ENCODE peak calls at places on chromosomes 16 and 17, in eight cellular contexts. One of them, this sample, is unnamed.
A peak's percentile ranks its signal among the peaks of the same experiment; 100 is the strongest.

GRCh38 chr17:81148986-81149533 is 16.2 kb upstream of the PVALEF start:
- DNase-seq in PC-3: no peak
- DNase-seq in neural progenitor cell: no peak
- DNase-seq in GM23248: no peak
- DNase-seq in colonic mucosa: no peak
- DNase-seq in IMR-90: no peak
- DNase-seq in esophagus squamous epithelium: no peak
- DNase-seq in transverse colon: no peak
- DNase-seq in this sample: no peak

GRCh38 chr17:79785900-79786810 is 8.2 kb downstream of the CBX2 start:
- DNase-seq in PC-3: no peak
- DNase-seq in neural progenitor cell: no peak
- DNase-seq in GM23248: no peak
- DNase-seq in colonic mucosa: no peak
- DNase-seq in IMR-90: no peak
- DNase-seq in esophagus squamous epithelium: no peak
- DNase-seq in transverse colon: no peak
- DNase-seq in this sample: no peak

GRCh38 chr16:20253825-20254224 is 73.5 kb downstream of the GP2 start:
- DNase-seq in PC-3: no peak
- DNase-seq in neural progenitor cell: no peak
- DNase-seq in GM23248: no peak
- DNase-seq in colonic mucosa: no peak
- DNase-seq in IMR-90: no peak
- DNase-seq in esophagus squamous epithelium: no peak
- DNase-seq in transverse colon: no peak
- DNase-seq in this sample: no peak

GRCh38 chr16:5905935-5906334 is 808.3 kb upstream of the EEF2KMT start:
- DNase-seq in PC-3: no peak
- DNase-seq in neural progenitor cell: no peak
- DNase-seq in GM23248: no peak
- DNase-seq in colonic mucosa: no peak
- DNase-seq in IMR-90: no peak
- DNase-seq in esophagus squamous epithelium: no peak
- DNase-seq in transverse colon: no peak
- DNase-seq in this sample: no peak

GRCh38 chr17:20908373-20909273 is 134.2 kb downstream of the USP22 start:
- DNase-seq in PC-3: peak; percentile 89
- DNase-seq in neural progenitor cell: peak; percentile 95
- DNase-seq in GM23248: peak; percentile 87
- DNase-seq in colonic mucosa: peak; percentile 92
- DNase-seq in IMR-90: peak; percentile 53
- DNase-seq in esophagus squamous epithelium: peak; percentile 24
- DNase-seq in transverse colon: peak; percentile 88
- DNase-seq in this sample: no peak

GRCh38 chr16:31363721-31364120 is 8.7 kb downstream of the ITGAX start:
- DNase-seq in PC-3: no peak
- DNase-seq in neural progenitor cell: no peak
- DNase-seq in GM23248: no peak
- DNase-seq in colonic mucosa: no peak
- DNase-seq in IMR-90: no peak
- DNase-seq in esophagus squamous epithelium: no peak
- DNase-seq in transverse colon: no peak
- DNase-seq in this sample: no peak

GRCh38 chr16:31351937-31352315 is 3.0 kb upstream of the ITGAX start:
- DNase-seq in PC-3: no peak
- DNase-seq in neural progenitor cell: no peak
- DNase-seq in GM23248: peak; percentile 32
- DNase-seq in colonic mucosa: no peak
- DNase-seq in IMR-90: no peak
- DNase-seq in esophagus squamous epithelium: no peak
- DNase-seq in transverse colon: no peak
- DNase-seq in this sample: no peak

GRCh38 chr16:4214215-4214621 is 27.7 kb downstream of the SRL start:
- DNase-seq in PC-3: peak; percentile 72
- DNase-seq in neural progenitor cell: no peak
- DNase-seq in GM23248: peak; percentile 93
- DNase-seq in colonic mucosa: no peak
- DNase-seq in IMR-90: peak; percentile 96
- DNase-seq in esophagus squamous epithelium: no peak
- DNase-seq in transverse colon: peak; percentile 15
- DNase-seq in this sample: no peak

GRCh38 chr17:1529863-1530262 is 13.5 kb upstream of the INPP5K start:
- DNase-seq in PC-3: no peak
- DNase-seq in neural progenitor cell: no peak
- DNase-seq in GM23248: no peak
- DNase-seq in colonic mucosa: no peak
- DNase-seq in IMR-90: no peak
- DNase-seq in esophagus squamous epithelium: no peak
- DNase-seq in transverse colon: no peak
- DNase-seq in this sample: no peak

GRCh38 chr17:42288985-42289862 is 926 bp downstream of the STAT5A start:
- DNase-seq in PC-3: no peak
- DNase-seq in neural progenitor cell: no peak
- DNase-seq in GM23248: no peak
- DNase-seq in colonic mucosa: peak; percentile 66
- DNase-seq in IMR-90: no peak
- DNase-seq in esophagus squamous epithelium: no peak
- DNase-seq in transverse colon: peak; percentile 68
- DNase-seq in this sample: no peak

GRCh38 chr17:72182256-72182890 is 61.6 kb downstream of the SOX9 start:
- DNase-seq in PC-3: peak; percentile 16
- DNase-seq in neural progenitor cell: no peak
- DNase-seq in GM23248: no peak
- DNase-seq in colonic mucosa: peak; percentile 30
- DNase-seq in IMR-90: no peak
- DNase-seq in esophagus squamous epithelium: no peak
- DNase-seq in transverse colon: peak; percentile 20
- DNase-seq in this sample: no peak

GRCh38 chr16:19748389-19749110 is 30.5 kb downstream of the IQCK start:
- DNase-seq in PC-3: peak; percentile 14
- DNase-seq in neural progenitor cell: no peak
- DNase-seq in GM23248: peak; percentile 7
- DNase-seq in colonic mucosa: no peak
- DNase-seq in IMR-90: no peak
- DNase-seq in esophagus squamous epithelium: no peak
- DNase-seq in transverse colon: no peak
- DNase-seq in this sample: peak; percentile 26

GRCh38 chr17:82370471-82371332 is 863 bp upstream of the UTS2R start:
- DNase-seq in PC-3: peak; percentile 8
- DNase-seq in neural progenitor cell: no peak
- DNase-seq in GM23248: peak; percentile 46
- DNase-seq in colonic mucosa: no peak
- DNase-seq in IMR-90: no peak
- DNase-seq in esophagus squamous epithelium: no peak
- DNase-seq in transverse colon: peak; percentile 52
- DNase-seq in this sample: peak; percentile 68

GRCh38 chr17:29166507-29166887 is 13.7 kb downstream of the MYO18A start:
- DNase-seq in PC-3: no peak
- DNase-seq in neural progenitor cell: no peak
- DNase-seq in GM23248: no peak
- DNase-seq in colonic mucosa: no peak
- DNase-seq in IMR-90: no peak
- DNase-seq in esophagus squamous epithelium: no peak
- DNase-seq in transverse colon: no peak
- DNase-seq in this sample: no peak

GRCh38 chr17:57995076-57995956 is 7.3 kb upstream of the VEZF1 start:
- DNase-seq in PC-3: peak; percentile 87
- DNase-seq in neural progenitor cell: peak; percentile 82
- DNase-seq in GM23248: peak; percentile 90
- DNase-seq in colonic mucosa: peak; percentile 65
- DNase-seq in IMR-90: peak; percentile 81
- DNase-seq in esophagus squamous epithelium: no peak
- DNase-seq in transverse colon: peak; percentile 66
- DNase-seq in this sample: peak; percentile 87

GRCh38 chr16:30368122-30368791 is 2.0 kb downstream of the TBC1D10B start:
- DNase-seq in PC-3: peak; percentile 51
- DNase-seq in neural progenitor cell: no peak
- DNase-seq in GM23248: peak; percentile 87
- DNase-seq in colonic mucosa: no peak
- DNase-seq in IMR-90: peak; percentile 59
- DNase-seq in esophagus squamous epithelium: no peak
- DNase-seq in transverse colon: no peak
- DNase-seq in this sample: no peak

GRCh38 chr16:75494696-75495601 is at the start of gene CHST6:
- DNase-seq in PC-3: no peak
- DNase-seq in neural progenitor cell: peak; percentile 84
- DNase-seq in GM23248: peak; percentile 54
- DNase-seq in colonic mucosa: peak; percentile 43
- DNase-seq in IMR-90: no peak
- DNase-seq in esophagus squamous epithelium: no peak
- DNase-seq in transverse colon: peak; percentile 31
- DNase-seq in this sample: no peak

DNA sequence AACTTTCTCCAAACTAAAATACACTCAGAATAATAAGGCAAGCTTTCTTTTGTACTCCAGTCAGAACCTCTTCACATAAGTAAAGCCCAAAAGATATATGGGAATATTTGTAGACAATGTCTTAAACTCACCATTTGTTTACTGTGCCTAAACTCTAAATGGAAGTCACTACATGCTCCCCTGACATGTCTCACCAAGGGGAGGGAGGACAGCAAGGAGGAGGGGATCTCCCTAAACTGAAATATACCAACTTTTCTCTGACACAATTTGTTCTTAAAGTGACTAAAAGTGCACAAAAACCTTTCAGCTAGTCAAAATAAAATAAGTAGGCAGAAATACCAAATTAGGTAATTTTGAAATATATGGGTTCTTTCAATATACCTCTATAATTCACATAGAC is 38.5 kb downstream of the GRB7 start:
- DNase-seq in PC-3: no peak
- DNase-seq in neural progenitor cell: no peak
- DNase-seq in GM23248: no peak
- DNase-seq in colonic mucosa: no peak
- DNase-seq in IMR-90: no peak
- DNase-seq in esophagus squamous epithelium: no peak
- DNase-seq in transverse colon: no peak
- DNase-seq in this sample: no peak
- H3K4me1 ChIP-seq in PC-3: no peaks in the 10 kb centered on the region
- H3K4me1 ChIP-seq in neural progenitor cell: peaks cover 4% of the 10 kb centered on the region
- H3K4me1 ChIP-seq in GM23248: no peaks in the 10 kb centered on the region
- H3K4me1 ChIP-seq in colonic mucosa: no peaks in the 10 kb centered on the region
- H3K4me1 ChIP-seq in IMR-90: no peaks in the 10 kb centered on the region
- H3K4me1 ChIP-seq in esophagus squamous epithelium: no peaks in the 10 kb centered on the region
- H3K4me1 ChIP-seq in transverse colon: no peaks in the 10 kb centered on the region
- H3K4me1 ChIP-seq in this sample: no peaks in the 10 kb centered on the region

DNA sequence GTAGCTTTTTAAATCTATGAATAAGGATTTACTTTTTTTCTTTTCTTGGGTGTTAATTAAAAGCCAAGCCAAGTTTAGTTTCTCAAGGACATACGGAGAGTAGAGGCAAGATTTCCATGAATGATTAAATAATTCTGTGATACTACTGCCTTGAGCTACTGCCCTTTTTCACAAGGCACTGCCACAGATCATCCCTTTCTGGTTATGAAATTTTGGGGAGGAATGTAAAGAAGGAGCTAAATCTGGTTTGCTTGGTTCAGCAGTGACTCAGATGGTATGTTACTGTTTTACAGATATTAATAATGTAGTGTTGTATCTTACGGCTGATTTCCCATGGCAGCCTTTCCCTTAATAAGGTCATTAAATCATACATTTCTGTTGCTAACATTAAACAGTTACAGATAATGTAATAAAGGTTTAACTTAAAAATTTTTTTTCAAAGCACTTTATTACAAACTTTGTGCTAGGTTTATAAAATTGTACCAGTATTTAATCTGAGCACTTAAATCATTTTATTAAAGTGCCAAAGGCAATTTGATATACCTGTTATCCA is 2.6 kb downstream of the WSB1 start:
- DNase-seq in PC-3: peak; percentile 66
- DNase-seq in neural progenitor cell: no peak
- DNase-seq in GM23248: peak; percentile 90
- DNase-seq in colonic mucosa: no peak
- DNase-seq in IMR-90: peak; percentile 85
- DNase-seq in esophagus squamous epithelium: no peak
- DNase-seq in transverse colon: no peak
- DNase-seq in this sample: no peak
- H3K27ac ChIP-seq in PC-3: no peak overlapping the region
- H3K27ac ChIP-seq in neural progenitor cell: no peak overlapping the region
- H3K27ac ChIP-seq in GM23248: peak overlapping the region; percentile 96
- H3K27ac ChIP-seq in colonic mucosa: peak overlapping the region; percentile 99
- H3K27ac ChIP-seq in IMR-90: peak overlapping the region; percentile 20
- H3K27ac ChIP-seq in esophagus squamous epithelium: peak overlapping the region; percentile 98
- H3K27ac ChIP-seq in transverse colon: peak overlapping the region; percentile 99
- H3K27ac ChIP-seq in this sample: peak overlapping the region; percentile 6

DNA sequence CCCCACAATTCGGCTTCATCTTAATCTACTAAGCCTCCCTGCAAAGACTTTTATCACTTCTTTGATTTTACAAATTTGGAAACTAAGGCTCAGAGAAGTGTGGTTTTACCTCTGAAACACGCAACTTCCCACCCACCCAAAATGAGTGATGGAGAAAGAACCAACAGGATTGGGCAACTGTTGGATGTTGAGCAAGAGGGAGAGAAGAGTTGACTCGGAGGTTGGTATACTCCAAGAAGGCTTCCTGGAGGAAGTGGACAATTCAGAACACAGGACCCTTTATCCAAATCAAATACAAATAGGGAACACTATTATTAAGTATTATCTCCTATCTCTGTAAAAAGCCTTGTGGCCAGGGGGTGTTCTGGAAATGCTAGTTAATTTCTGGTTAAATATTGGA is 323.0 kb downstream of the C16orf95 start:
- DNase-seq in PC-3: no peak
- DNase-seq in neural progenitor cell: no peak
- DNase-seq in GM23248: no peak
- DNase-seq in colonic mucosa: no peak
- DNase-seq in IMR-90: no peak
- DNase-seq in esophagus squamous epithelium: no peak
- DNase-seq in transverse colon: no peak
- DNase-seq in this sample: no peak
- H3K9me3 ChIP-seq in PC-3: no peaks in the 10 kb centered on the region
- H3K9me3 ChIP-seq in neural progenitor cell: no peaks in the 10 kb centered on the region
- H3K9me3 ChIP-seq in GM23248: no peaks in the 10 kb centered on the region
- H3K9me3 ChIP-seq in colonic mucosa: no peaks in the 10 kb centered on the region
- H3K9me3 ChIP-seq in IMR-90: no peaks in the 10 kb centered on the region
- H3K9me3 ChIP-seq in esophagus squamous epithelium: no peaks in the 10 kb centered on the region
- H3K9me3 ChIP-seq in transverse colon: no peaks in the 10 kb centered on the region
- H3K9me3 ChIP-seq in this sample: no peaks in the 10 kb centered on the region

GRCh38 chr16:89326721-89327120 is 109.2 kb downstream of the ZNF778 start:
- DNase-seq in PC-3: no peak
- DNase-seq in neural progenitor cell: no peak
- DNase-seq in GM23248: no peak
- DNase-seq in colonic mucosa: no peak
- DNase-seq in IMR-90: no peak
- DNase-seq in esophagus squamous epithelium: no peak
- DNase-seq in transverse colon: no peak
- DNase-seq in this sample: no peak

GRCh38 chr16:89323120-89323960 is 105.8 kb downstream of the ZNF778 start:
- DNase-seq in PC-3: no peak
- DNase-seq in neural progenitor cell: no peak
- DNase-seq in GM23248: no peak
- DNase-seq in colonic mucosa: no peak
- DNase-seq in IMR-90: no peak
- DNase-seq in esophagus squamous epithelium: no peak
- DNase-seq in transverse colon: no peak
- DNase-seq in this sample: no peak

GRCh38 chr16:89324056-89325010 is 106.8 kb downstream of the ZNF778 start:
- DNase-seq in PC-3: peak; percentile 20
- DNase-seq in neural progenitor cell: no peak
- DNase-seq in GM23248: peak; percentile 83
- DNase-seq in colonic mucosa: no peak
- DNase-seq in IMR-90: peak; percentile 92
- DNase-seq in esophagus squamous epithelium: no peak
- DNase-seq in transverse colon: no peak
- DNase-seq in this sample: no peak

GRCh38 chr16:89322381-89323119 is 105.0 kb downstream of the ZNF778 start:
- DNase-seq in PC-3: peak; percentile 68
- DNase-seq in neural progenitor cell: peak; percentile 61
- DNase-seq in GM23248: peak; percentile 91
- DNase-seq in colonic mucosa: no peak
- DNase-seq in IMR-90: peak; percentile 82
- DNase-seq in esophagus squamous epithelium: no peak
- DNase-seq in transverse colon: no peak
- DNase-seq in this sample: peak; percentile 91

GRCh38 chr16:89325861-89326471 is 108.5 kb downstream of the ZNF778 start:
- DNase-seq in PC-3: peak; percentile 60
- DNase-seq in neural progenitor cell: no peak
- DNase-seq in GM23248: peak; percentile 92
- DNase-seq in colonic mucosa: peak; percentile 72
- DNase-seq in IMR-90: peak; percentile 93
- DNase-seq in esophagus squamous epithelium: no peak
- DNase-seq in transverse colon: peak; percentile 72
- DNase-seq in this sample: no peak
- H3K4me1 ChIP-seq in PC-3: peaks cover 66% of the 10 kb centered on the region
- H3K4me1 ChIP-seq in neural progenitor cell: peaks cover 54% of the 10 kb centered on the region
- H3K4me1 ChIP-seq in GM23248: peaks cover 70% of the 10 kb centered on the region
- H3K4me1 ChIP-seq in colonic mucosa: peaks cover 16% of the 10 kb centered on the region
- H3K4me1 ChIP-seq in IMR-90: peaks cover 42% of the 10 kb centered on the region
- H3K4me1 ChIP-seq in esophagus squamous epithelium: peaks cover 38% of the 10 kb centered on the region
- H3K4me1 ChIP-seq in transverse colon: peaks cover 23% of the 10 kb centered on the region
- H3K4me1 ChIP-seq in this sample: peaks cover 30% of the 10 kb centered on the region